ENCODE peak calls at places on chromosomes 1 and 21, in ten cellular contexts. O, F, W, S, J, X, Z, H, N and G are unnamed samples. For H3K4me1 and H3K36me3, the result is how much of the 10 kb centered on the place peaks cover.

GRCh38 chr1:54405894-54406293 is 300 bp downstream of the SSBP3 start:
- DNase-seq in O (no peak), F (no peak), W (no peak), S (no peak), J (no peak), X (no peak), Z (no peak), H (peak), N (peak), G (peak)

GRCh38 chr21:21831036-21831435 is 832.8 kb downstream of the NCAM2 start:
- DNase-seq in O (no peak), F (no peak), W (no peak), S (no peak), J (no peak), X (no peak), Z (no peak), H (no peak), N (no peak), G (peak)

GRCh38 chr1:167635233-167635648 is 5.2 kb downstream of the RCSD1 start:
- DNase-seq in O (no peak), F (no peak), W (peak), S (peak), J (peak), X (no peak), Z (no peak), H (no peak), N (no peak), G (no peak)

GRCh38 chr1:150847499-150848060 is 28.8 kb downstream of the ARNT start:
- DNase-seq in O (no peak), F (no peak), W (no peak), S (no peak), J (no peak), X (no peak), Z (no peak), H (no peak), N (no peak), G (no peak)

GRCh38 chr1:109610609-109611307 is 8.7 kb downstream of the GNAT2 start:
- DNase-seq in O (no peak), F (no peak), W (no peak), S (no peak), J (peak), X (no peak), Z (no peak), H (no peak), N (no peak), G (no peak)

GRCh38 chr1:222012816-222013215 is 270.9 kb upstream of the DUSP10 start:
- DNase-seq in O (no peak), F (no peak), W (no peak), S (no peak), J (no peak), X (no peak), Z (no peak), H (no peak), N (no peak), G (no peak)

GRCh38 chr1:211829343-211830054 is 1.1 kb downstream of the LPGAT1 start:
- DNase-seq in O (peak), F (no peak), W (peak), S (no peak), J (peak), X (peak), Z (no peak), H (no peak), N (peak), G (no peak)

GRCh38 chr1:183566026-183566425 is 24.2 kb downstream of the NCF2 start:
- DNase-seq in O (no peak), F (no peak), W (no peak), S (no peak), J (no peak), X (no peak), Z (no peak), H (no peak), N (no peak), G (no peak)

GRCh38 chr1:182637769-182638168 is 33.6 kb upstream of the RGS16 start:
- DNase-seq in O (no peak), F (no peak), W (no peak), S (no peak), J (no peak), X (no peak), Z (no peak), H (no peak), N (no peak), G (no peak)

GRCh38 chr1:91553196-91553595 is 52.5 kb downstream of the CDC7 start:
- DNase-seq in O (peak), F (no peak), W (no peak), S (no peak), J (peak), X (no peak), Z (no peak), H (no peak), N (peak), G (no peak)

GRCh38 chr1:90616395-90616794 is 100.7 kb downstream of the BARHL2 start:
- DNase-seq in O (no peak), F (no peak), W (no peak), S (no peak), J (no peak), X (no peak), Z (no peak), H (no peak), N (no peak), G (no peak)

GRCh38 chr21:43207043-43207315 is 38.2 kb downstream of the CRYAA start:
- DNase-seq in O (no peak), F (no peak), W (peak), S (no peak), J (no peak), X (no peak), Z (peak), H (no peak), N (no peak), G (no peak)

GRCh38 chr1:27607239-27607804 is 3.4 kb upstream of the AHDC1 start:
- DNase-seq in O (no peak), F (no peak), W (no peak), S (no peak), J (no peak), X (no peak), Z (no peak), H (no peak), N (no peak), G (peak)

GRCh38 chr1:36150296-36151132 is 1.2 kb upstream of the TRAPPC3 start:
- DNase-seq in O (peak), F (peak), W (peak), S (peak), J (peak), X (peak), Z (peak), H (peak), N (peak), G (peak)

GRCh38 chr1:64745986-64746940 is 1.4 kb downstream of the RAVER2 start:
- DNase-seq in O (no peak), F (peak), W (no peak), S (no peak), J (no peak), X (no peak), Z (no peak), H (no peak), N (no peak), G (no peak)

GRCh38 chr1:66434096-66434495 is 99.9 kb upstream of the SGIP1 start:
- DNase-seq in O (no peak), F (peak), W (no peak), S (no peak), J (peak), X (no peak), Z (no peak), H (no peak), N (no peak), G (no peak)

GRCh38 chr1:10753279-10753678 is 43.2 kb downstream of the CASZ1 start:
- DNase-seq in O (no peak), F (no peak), W (no peak), S (no peak), J (no peak), X (no peak), Z (no peak), H (no peak), N (no peak), G (no peak)

GRCh38 chr1:16230744-16231143 is 6.2 kb downstream of the CPLANE2 start:
- DNase-seq in O (no peak), F (no peak), W (no peak), S (peak), J (no peak), X (no peak), Z (no peak), H (no peak), N (no peak), G (no peak)

GRCh38 chr1:24742090-24742938 is 2.9 kb upstream of the CLIC4 start:
- DNase-seq in O (no peak), F (no peak), W (peak), S (no peak), J (peak), X (no peak), Z (peak), H (peak), N (no peak), G (no peak)

GRCh38 chr1:45230537-45230936 is 24.1 kb upstream of the ZSWIM5 start:
- DNase-seq in O (peak), F (peak), W (peak), S (no peak), J (no peak), X (no peak), Z (no peak), H (peak), N (no peak), G (no peak)

GRCh38 chr1:232518357-232518756 is 111.6 kb downstream of the SIPA1L2 start:
- DNase-seq in O (no peak), F (no peak), W (no peak), S (no peak), J (no peak), X (no peak), Z (no peak), H (no peak), N (no peak), G (no peak)

GRCh38 chr1:53327183-53327941 is 508 bp downstream of the LRP8 start:
- DNase-seq in O (no peak), F (peak), W (peak), S (peak), J (peak), X (no peak), Z (no peak), H (no peak), N (no peak), G (peak)

GRCh38 chr1:160625725-160626498 is 20.9 kb downstream of the SLAMF1 start:
- DNase-seq in O (no peak), F (no peak), W (no peak), S (no peak), J (no peak), X (no peak), Z (no peak), H (no peak), N (no peak), G (no peak)

GRCh38 chr1:178048883-178049282 is 45.0 kb upstream of the RASAL2 start:
- DNase-seq in O (no peak), F (no peak), W (no peak), S (no peak), J (no peak), X (no peak), Z (no peak), H (no peak), N (no peak), G (no peak)

GRCh38 chr1:229271448-229272120 is 673 bp downstream of the RAB4A start:
- DNase-seq in O (peak), F (peak), W (peak), S (no peak), J (no peak), X (no peak), Z (no peak), H (peak), N (no peak), G (no peak)

GRCh38 chr1:44084998-44085675 is 33.5 kb upstream of the KLF17 start:
- DNase-seq in O (no peak), F (no peak), W (no peak), S (no peak), J (peak), X (no peak), Z (no peak), H (no peak), N (no peak), G (no peak)

GRCh38 chr1:218266356-218266755 is 18.7 kb upstream of the RRP15 start:
- DNase-seq in O (no peak), F (no peak), W (no peak), S (no peak), J (no peak), X (no peak), Z (no peak), H (no peak), N (no peak), G (no peak)

GRCh38 chr1:151968058-151968457 is 25.6 kb downstream of the S100A10 start:
- DNase-seq in O (peak), F (peak), W (peak), S (no peak), J (no peak), X (no peak), Z (no peak), H (peak), N (no peak), G (no peak)

GRCh38 chr1:119008483-119009299 is 20.5 kb upstream of the TBX15 start:
- DNase-seq in O (peak), F (peak), W (peak), S (no peak), J (peak), X (no peak), Z (no peak), H (no peak), N (no peak), G (no peak)

GRCh38 chr1:166184012-166184411 is 17.2 kb upstream of the FAM78B start:
- DNase-seq in O (no peak), F (no peak), W (no peak), S (no peak), J (no peak), X (no peak), Z (no peak), H (no peak), N (no peak), G (no peak)

GRCh38 chr1:228905579-228905978 is 170.3 kb downstream of the RHOU start:
- DNase-seq in O (no peak), F (no peak), W (no peak), S (no peak), J (no peak), X (no peak), Z (no peak), H (no peak), N (no peak), G (no peak)

GRCh38 chr21:28936721-28937120 is 56.0 kb downstream of the LTN1 start:
- DNase-seq in O (no peak), F (no peak), W (no peak), S (no peak), J (no peak), X (no peak), Z (no peak), H (no peak), N (no peak), G (no peak)

GRCh38 chr1:116514708-116515525 is 55.9 kb downstream of the CD58 start:
- DNase-seq in O (no peak), F (peak), W (peak), S (no peak), J (peak), X (no peak), Z (no peak), H (no peak), N (no peak), G (no peak)

GRCh38 chr1:30413111-30413440 is 310.3 kb downstream of the MATN1 start:
- DNase-seq in O (no peak), F (no peak), W (no peak), S (no peak), J (no peak), X (no peak), Z (no peak), H (peak), N (peak), G (no peak)

GRCh38 chr1:14113841-14114567 is 414.0 kb downstream of the PRDM2 start:
- DNase-seq in O (peak), F (peak), W (peak), S (peak), J (peak), X (peak), Z (no peak), H (no peak), N (no peak), G (peak)

GRCh38 chr21:32256873-32257620 is 21.8 kb downstream of the MIS18A start:
- DNase-seq in O (peak), F (no peak), W (peak), S (peak), J (peak), X (peak), Z (peak), H (peak), N (peak), G (peak)

GRCh38 chr1:8020032-8020431 is 6.1 kb downstream of the ERRFI1 start:
- DNase-seq in O (peak), F (no peak), W (peak), S (no peak), J (peak), X (no peak), Z (no peak), H (no peak), N (no peak), G (no peak)
- H3K4me1 ChIP-seq in O (half or more), F (under half), W (under half), S (under half), J (half or more), X (half or more), Z (under half), H (under half), N (under half), G (under half)

GRCh38 chr1:204382714-204383083 is 23.0 kb upstream of the PLEKHA6 start:
- DNase-seq in O (no peak), F (no peak), W (no peak), S (no peak), J (no peak), X (no peak), Z (no peak), H (no peak), N (no peak), G (no peak)

GRCh38 chr1:204380293-204380831 is 20.6 kb upstream of the PLEKHA6 start:
- DNase-seq in O (no peak), F (no peak), W (no peak), S (no peak), J (no peak), X (no peak), Z (no peak), H (no peak), N (no peak), G (no peak)

GRCh38 chr1:204383163-204383904 is 23.6 kb upstream of the PLEKHA6 start:
- DNase-seq in O (no peak), F (no peak), W (no peak), S (no peak), J (no peak), X (no peak), Z (no peak), H (no peak), N (no peak), G (no peak)

GRCh38 chr1:204376919-204377799 is 17.4 kb upstream of the PLEKHA6 start:
- DNase-seq in O (peak), F (no peak), W (peak), S (no peak), J (no peak), X (no peak), Z (no peak), H (peak), N (no peak), G (peak)

GRCh38 chr1:204377800-204378608 is 18.3 kb upstream of the PLEKHA6 start:
- DNase-seq in O (peak), F (peak), W (peak), S (no peak), J (peak), X (peak), Z (no peak), H (peak), N (no peak), G (peak)
- TF ChIP-seq CTCF in O (peak), F (no peak), W (no peak), S (no peak), J (no peak), X (no peak), Z (no peak), H (no peak), N (no peak), G (no peak)

DNA sequence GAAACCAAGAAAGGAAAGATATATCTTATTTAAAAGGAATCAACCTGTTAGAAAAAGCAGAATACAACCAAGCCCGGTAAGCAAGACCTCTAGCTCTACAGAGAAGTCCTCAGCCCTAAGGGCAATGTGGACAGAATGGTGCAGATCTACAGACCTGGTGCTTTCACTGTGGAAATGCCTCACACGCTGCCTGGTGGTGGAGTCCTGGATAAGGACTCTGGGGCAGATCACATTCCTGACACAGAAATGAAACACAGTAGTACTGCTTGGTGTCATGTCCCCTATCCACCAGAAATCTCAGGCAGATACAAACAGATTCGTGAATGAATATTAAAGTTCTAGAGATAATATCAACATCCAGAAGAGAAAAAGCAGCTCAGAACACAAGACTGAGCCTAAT is 6.8 kb downstream of the CNN3 start:
- DNase-seq in O (no peak), F (no peak), W (no peak), S (no peak), J (no peak), X (no peak), Z (no peak), H (no peak), N (no peak), G (no peak)
- H3K36me3 ChIP-seq in O (under half), F (under half), W (under half), S (under half), J (under half), X (under half), Z (under half), H (under half), N (under half), G (under half)

GRCh38 chr1:201921952-201922558 is 24.3 kb downstream of the LMOD1 start:
- DNase-seq in O (no peak), F (no peak), W (no peak), S (no peak), J (no peak), X (no peak), Z (no peak), H (no peak), N (no peak), G (no peak)
- H3K4me1 ChIP-seq in O (under half), F (under half), W (under half), S (under half), J (under half), X (half or more), Z (under half), H (under half), N (under half), G (under half)